ENCODE peak calls at places on chromosomes 12 and 14, in ten cellular contexts. K is breast epithelium; G is Peyer's patch; M is CD4-positive, CD25-positive, alpha-beta regulatory T cell; B is endothelial cell of umbilical vein; W is pancreas; J is SK-N-SH; T is tibial nerve; P is aorta; C is esophagus squamous epithelium. D is an unnamed sample. For H3K4me1, the result is how much of the 10 kb centered on the place peaks cover.

GRCh38 chr14:61662437-61663311 is 32.6 kb upstream of the HIF1A start:
- DNase-seq in K (no peak), G (peak), M (peak), B (peak), W (no peak), J (peak), T (no peak), P (no peak), C (no peak), D (no peak)

GRCh38 chr12:106300761-106301160 is 1.8 kb upstream of the TCP11L2 start:
- DNase-seq in K (no peak), G (no peak), M (no peak), B (peak), W (no peak), J (no peak), T (no peak), P (no peak), C (no peak), D (no peak)

GRCh38 chr14:50388256-50388931 is 8.3 kb downstream of the CDKL1 start:
- DNase-seq in K (no peak), G (peak), M (no peak), B (peak), W (peak), J (no peak), T (no peak), P (no peak), C (no peak), D (no peak)

GRCh38 chr12:54601841-54602240 is 13.4 kb upstream of the PPP1R1A start:
- DNase-seq in K (no peak), G (no peak), M (no peak), B (no peak), W (no peak), J (no peak), T (no peak), P (no peak), C (no peak), D (no peak)

GRCh38 chr12:32454075-32454474 is 54.7 kb downstream of the FGD4 start:
- DNase-seq in K (no peak), G (no peak), M (no peak), B (peak), W (no peak), J (no peak), T (no peak), P (no peak), C (no peak), D (no peak)

GRCh38 chr12:4434299-4434698 is 11.3 kb downstream of the FGF6 start:
- DNase-seq in K (no peak), G (no peak), M (no peak), B (no peak), W (no peak), J (no peak), T (no peak), P (no peak), C (no peak), D (no peak)

GRCh38 chr14:100031506-100032281 is 33.5 kb upstream of the EVL start:
- DNase-seq in K (peak), G (no peak), M (no peak), B (peak), W (no peak), J (no peak), T (peak), P (peak), C (no peak), D (no peak)

GRCh38 chr14:79534703-79535353 is 676.5 kb downstream of the DIO2 start:
- DNase-seq in K (no peak), G (no peak), M (no peak), B (no peak), W (peak), J (no peak), T (no peak), P (no peak), C (no peak), D (no peak)

GRCh38 chr14:61177279-61178225 is 103.6 kb downstream of the TMEM30B start:
- DNase-seq in K (no peak), G (no peak), M (no peak), B (no peak), W (no peak), J (no peak), T (no peak), P (no peak), C (no peak), D (no peak)

GRCh38 chr14:61965030-61965745 is 203.0 kb downstream of the SNAPC1 start:
- DNase-seq in K (no peak), G (no peak), M (no peak), B (no peak), W (no peak), J (no peak), T (no peak), P (no peak), C (no peak), D (no peak)

GRCh38 chr14:34465069-34465859 is 3.2 kb upstream of the SPTSSA start:
- DNase-seq in K (peak), G (no peak), M (no peak), B (peak), W (no peak), J (no peak), T (no peak), P (no peak), C (no peak), D (no peak)

GRCh38 chr12:132455565-132455964 is 34.4 kb upstream of the FBRSL1 start:
- DNase-seq in K (no peak), G (no peak), M (no peak), B (no peak), W (no peak), J (no peak), T (no peak), P (no peak), C (no peak), D (peak)

GRCh38 chr14:33943081-33943480 is 7.8 kb downstream of the EGLN3 start:
- DNase-seq in K (no peak), G (peak), M (no peak), B (no peak), W (peak), J (peak), T (no peak), P (no peak), C (no peak), D (no peak)

GRCh38 chr12:7351177-7351576 is 47.3 kb downstream of the ACSM4 start:
- DNase-seq in K (no peak), G (no peak), M (no peak), B (no peak), W (no peak), J (no peak), T (no peak), P (no peak), C (no peak), D (no peak)

GRCh38 chr12:51307655-51308593 is 16.1 kb downstream of the BIN2 start:
- DNase-seq in K (no peak), G (no peak), M (no peak), B (peak), W (no peak), J (no peak), T (no peak), P (no peak), C (no peak), D (no peak)

GRCh38 chr14:33454707-33455106 is 496.2 kb downstream of the EGLN3 start:
- DNase-seq in K (no peak), G (no peak), M (no peak), B (no peak), W (no peak), J (no peak), T (no peak), P (no peak), C (no peak), D (no peak)

GRCh38 chr12:108765289-108765764 is 34.0 kb upstream of the CORO1C start:
- DNase-seq in K (no peak), G (no peak), M (no peak), B (no peak), W (no peak), J (no peak), T (no peak), P (no peak), C (no peak), D (no peak)

GRCh38 chr14:89540830-89541470 is 123.9 kb upstream of the FOXN3 start:
- DNase-seq in K (no peak), G (no peak), M (no peak), B (peak), W (no peak), J (no peak), T (no peak), P (no peak), C (no peak), D (no peak)

GRCh38 chr14:72521968-72522741 is 371.7 kb downstream of the DPF3 start:
- DNase-seq in K (no peak), G (peak), M (no peak), B (no peak), W (no peak), J (no peak), T (no peak), P (no peak), C (no peak), D (no peak)

GRCh38 chr12:93689076-93689834 is 12.1 kb downstream of the CRADD start:
- DNase-seq in K (no peak), G (no peak), M (no peak), B (no peak), W (no peak), J (no peak), T (no peak), P (no peak), C (no peak), D (no peak)

GRCh38 chr14:93375673-93376156 is 28.7 kb downstream of the COX8C start:
- DNase-seq in K (no peak), G (peak), M (no peak), B (no peak), W (no peak), J (no peak), T (no peak), P (no peak), C (peak), D (no peak)

GRCh38 chr14:70416717-70417349 is at the start of gene SYNJ2BP:
- DNase-seq in K (peak), G (peak), M (peak), B (peak), W (peak), J (peak), T (peak), P (peak), C (peak), D (peak)

GRCh38 chr14:98984719-98985041 is 287.3 kb downstream of the BCL11B start:
- DNase-seq in K (no peak), G (peak), M (peak), B (no peak), W (no peak), J (no peak), T (no peak), P (peak), C (no peak), D (no peak)

GRCh38 chr12:110256780-110257431 is 24.1 kb upstream of the ATP2A2 start:
- DNase-seq in K (no peak), G (peak), M (no peak), B (no peak), W (no peak), J (no peak), T (peak), P (peak), C (no peak), D (peak)

GRCh38 chr12:13000935-13001724 is 1.1 kb upstream of the HEBP1 start:
- DNase-seq in K (no peak), G (peak), M (peak), B (peak), W (peak), J (peak), T (peak), P (peak), C (peak), D (peak)

GRCh38 chr14:105529506-105530445 is 3.4 kb downstream of the TMEM121 start:
- DNase-seq in K (no peak), G (no peak), M (no peak), B (no peak), W (peak), J (no peak), T (no peak), P (no peak), C (no peak), D (peak)

GRCh38 chr14:92577321-92577742 is 63.8 kb downstream of the RIN3 start:
- DNase-seq in K (no peak), G (peak), M (no peak), B (no peak), W (no peak), J (no peak), T (no peak), P (no peak), C (no peak), D (no peak)

GRCh38 chr12:27277846-27278260 is 33.8 kb downstream of the STK38L start:
- DNase-seq in K (no peak), G (peak), M (no peak), B (peak), W (no peak), J (no peak), T (no peak), P (no peak), C (no peak), D (no peak)

GRCh38 chr14:37139710-37140109 is 32.7 kb downstream of the SLC25A21 start:
- DNase-seq in K (no peak), G (no peak), M (no peak), B (no peak), W (no peak), J (no peak), T (no peak), P (no peak), C (no peak), D (no peak)

GRCh38 chr12:6821674-6822433 is at the start of gene GPR162:
- DNase-seq in K (no peak), G (peak), M (no peak), B (no peak), W (peak), J (peak), T (no peak), P (peak), C (no peak), D (peak)

GRCh38 chr12:104303538-104304151 is at the start of gene EID3:
- DNase-seq in K (peak), G (peak), M (peak), B (peak), W (peak), J (peak), T (peak), P (peak), C (peak), D (peak)

GRCh38 chr12:28235017-28235416 is 44.8 kb downstream of the CCDC91 start:
- DNase-seq in K (no peak), G (no peak), M (no peak), B (no peak), W (no peak), J (no peak), T (no peak), P (no peak), C (no peak), D (no peak)

GRCh38 chr14:51873221-51873893 is 12.9 kb downstream of the GNG2 start:
- DNase-seq in K (no peak), G (no peak), M (peak), B (peak), W (no peak), J (peak), T (no peak), P (no peak), C (no peak), D (no peak)

GRCh38 chr14:38721822-38722431 is 381.1 kb downstream of the SEC23A start:
- DNase-seq in K (peak), G (peak), M (no peak), B (peak), W (peak), J (peak), T (peak), P (peak), C (no peak), D (no peak)

GRCh38 chr12:101876861-101877815 is at the start of gene DRAM1:
- DNase-seq in K (peak), G (peak), M (peak), B (peak), W (peak), J (peak), T (peak), P (peak), C (peak), D (peak)

GRCh38 chr14:66070542-66071319 is 415.4 kb upstream of the CCDC196 start:
- DNase-seq in K (no peak), G (peak), M (peak), B (peak), W (peak), J (peak), T (no peak), P (peak), C (no peak), D (no peak)

DNA sequence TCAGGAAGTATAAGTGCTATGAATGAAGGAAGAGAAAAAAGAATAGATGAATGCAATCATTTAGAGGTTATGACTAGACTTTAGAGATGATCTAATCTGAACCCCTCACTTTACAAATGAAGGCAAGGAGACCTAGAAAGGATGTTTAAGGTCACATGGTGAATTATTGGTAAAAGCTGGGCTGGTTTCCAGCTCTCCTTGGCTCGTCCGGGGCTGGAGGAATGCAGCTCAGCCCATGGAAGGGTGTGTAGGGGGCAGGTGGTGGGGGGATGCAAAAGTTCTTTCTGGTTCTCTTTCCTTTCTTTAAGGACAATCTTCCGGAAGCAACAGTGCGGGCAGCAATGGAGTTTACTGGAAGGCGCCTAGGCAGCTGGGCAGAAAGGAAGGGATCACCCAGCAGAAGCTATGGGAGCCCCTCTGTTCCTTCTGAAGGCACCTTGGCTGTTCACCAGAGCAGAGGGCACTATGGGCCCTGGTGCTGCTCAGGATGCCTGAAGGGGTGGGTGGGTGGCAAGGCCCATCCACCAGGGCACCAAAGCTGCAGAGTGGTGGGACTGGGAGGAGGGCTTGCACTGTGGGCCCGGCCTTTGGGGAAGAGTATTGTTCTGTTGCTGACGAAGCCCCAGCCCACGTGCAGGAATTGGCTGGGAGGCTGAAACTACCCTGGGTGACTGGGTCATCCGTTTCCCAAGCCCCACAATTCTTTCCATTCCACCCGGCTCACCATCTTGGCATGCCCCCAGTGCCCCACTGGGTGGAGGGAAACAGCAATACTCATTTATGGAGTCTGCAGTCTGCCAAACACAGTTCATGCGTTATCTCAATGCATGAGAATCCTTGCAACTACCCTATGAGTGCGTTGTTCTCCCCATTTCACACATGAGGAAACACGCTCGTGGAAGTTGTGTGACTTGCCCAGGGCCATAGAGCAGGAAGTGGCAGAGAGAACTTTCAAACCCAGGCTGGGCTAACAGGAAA is 78.2 kb downstream of the IRF2BPL start:
- DNase-seq in K (no peak), G (no peak), M (no peak), B (peak), W (no peak), J (no peak), T (no peak), P (peak), C (no peak), D (no peak)
- H3K4me1 ChIP-seq in K (under half), G (under half), M (under half), B (half or more), W (under half), J (half or more), T (half or more), P (under half), C (half or more), D (under half)

GRCh38 chr12:64701283-64701682 is 57.9 kb downstream of the GNS start:
- DNase-seq in K (no peak), G (no peak), M (no peak), B (peak), W (no peak), J (peak), T (no peak), P (no peak), C (no peak), D (no peak)
- H3K4me1 ChIP-seq in K (under half), G (under half), M (under half), B (under half), W (under half), J (under half), T (under half), P (under half), C (under half), D (under half)

GRCh38 chr12:122097641-122098364 is 19.2 kb downstream of the MLXIP start:
- DNase-seq in K (no peak), G (peak), M (no peak), B (peak), W (peak), J (peak), T (no peak), P (no peak), C (no peak), D (no peak)

GRCh38 chr12:122094261-122094734 is 15.7 kb downstream of the MLXIP start:
- DNase-seq in K (no peak), G (no peak), M (no peak), B (no peak), W (no peak), J (no peak), T (no peak), P (no peak), C (no peak), D (no peak)

GRCh38 chr12:122096014-122096413 is 17.5 kb downstream of the MLXIP start:
- DNase-seq in K (no peak), G (peak), M (no peak), B (no peak), W (no peak), J (no peak), T (no peak), P (no peak), C (no peak), D (no peak)

GRCh38 chr12:122094735-122095561 is 16.4 kb downstream of the MLXIP start:
- DNase-seq in K (no peak), G (no peak), M (no peak), B (peak), W (no peak), J (no peak), T (no peak), P (no peak), C (no peak), D (no peak)

GRCh38 chr12:122096591-122097149 is 18.1 kb downstream of the MLXIP start:
- DNase-seq in K (no peak), G (peak), M (no peak), B (peak), W (peak), J (no peak), T (no peak), P (no peak), C (no peak), D (no peak)
- H3K4me1 ChIP-seq in K (under half), G (under half), M (half or more), B (under half), W (half or more), J (under half), T (half or more), P (under half), C (under half), D (half or more)

DNA sequence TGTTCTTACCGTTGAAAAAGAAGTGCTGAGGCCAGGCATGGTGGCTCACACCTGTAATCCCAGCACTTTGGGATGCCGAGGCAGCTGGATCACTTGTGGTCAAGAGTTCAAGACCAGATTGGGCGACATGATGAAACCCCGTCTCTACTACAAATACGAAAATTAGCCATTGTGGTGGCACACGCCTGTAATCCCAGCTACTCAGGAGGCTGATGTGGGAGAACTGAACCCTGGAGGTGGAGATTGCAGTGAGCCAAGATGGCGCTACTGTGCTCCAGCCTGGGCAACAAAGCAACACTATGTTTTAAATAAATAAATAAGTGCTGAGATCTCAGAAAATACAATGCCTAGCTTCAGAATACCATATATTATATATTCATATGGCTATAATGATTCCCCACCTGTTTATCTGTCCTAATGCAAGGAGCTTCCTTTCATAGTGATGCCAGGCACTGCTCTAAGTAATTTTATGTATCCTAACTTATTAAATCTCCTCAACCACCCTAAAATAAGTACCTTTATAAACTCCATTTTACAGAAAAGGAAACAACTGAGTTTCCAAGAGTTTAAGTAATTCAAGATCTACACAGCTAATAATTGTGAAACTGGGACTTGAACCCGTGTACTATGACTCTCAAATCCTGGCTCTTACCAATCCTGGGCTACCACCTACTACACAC is 7.3 kb downstream of the PHLDA1 start:
- DNase-seq in K (no peak), G (no peak), M (no peak), B (no peak), W (no peak), J (no peak), T (no peak), P (no peak), C (no peak), D (no peak)
- H3K4me1 ChIP-seq in K (under half), G (under half), M (under half), B (half or more), W (under half), J (under half), T (under half), P (under half), C (under half), D (under half)

GRCh38 chr14:64759555-64759938 is 55.3 kb downstream of the PLEKHG3 start:
- DNase-seq in K (no peak), G (no peak), M (no peak), B (no peak), W (peak), J (no peak), T (no peak), P (no peak), C (no peak), D (no peak)
- H3K4me1 ChIP-seq in K (under half), G (under half), M (half or more), B (under half), W (under half), J (under half), T (half or more), P (under half), C (under half), D (under half)